ENCODE peak calls at places on chromosome 16, in eight cellular contexts. X is Calu3, E is nephron progenitor cell, J is AG09319, O is lower leg skin, T is OCI-LY7, D is type B pancreatic cell, M is heart left ventricle. B is an unnamed sample.

GRCh38 chr16:75024182-75024581 is 25.4 kb downstream of the ZNRF1 start:
- DNase-seq in D (no peak), T (no peak), O (no peak), M (no peak), J (no peak), X (no peak), E (no peak), B (no peak)

GRCh38 chr16:9092963-9093477 is 1.6 kb downstream of the HAPSTR1 start:
- DNase-seq in O (peak), M (peak), J (no peak), T (peak), D (no peak), E (peak), X (no peak), B (no peak)

GRCh38 chr16:4306439-4307214 is 9.2 kb upstream of the GLIS2 start:
- DNase-seq in T (peak), D (no peak), E (peak), O (no peak), J (no peak), X (no peak), M (no peak), B (no peak)

GRCh38 chr16:88767546-88767945 is 17.5 kb downstream of the PIEZO1 start:
- DNase-seq in E (no peak), J (no peak), X (no peak), T (no peak), O (no peak), M (no peak), D (no peak), B (no peak)

GRCh38 chr16:27721548-27722265 is 171.8 kb downstream of the KATNIP start:
- DNase-seq in J (peak), M (peak), O (peak), D (no peak), E (no peak), X (no peak), T (no peak), B (no peak)

GRCh38 chr16:4113358-4114256 is 2.6 kb downstream of the ADCY9 start:
- DNase-seq in D (no peak), O (no peak), T (no peak), X (no peak), J (no peak), E (no peak), M (no peak), B (no peak)

GRCh38 chr16:85424260-85425060 is 188.7 kb upstream of the GSE1 start:
- DNase-seq in X (no peak), T (no peak), O (no peak), E (peak), M (peak), D (no peak), J (no peak), B (no peak)

GRCh38 chr16:31537362-31537921 is 9.7 kb downstream of the AHSP start:
- DNase-seq in M (no peak), E (peak), D (no peak), J (no peak), O (no peak), T (no peak), X (no peak), B (no peak)

GRCh38 chr16:89293276-89294143 is 76.0 kb downstream of the ZNF778 start:
- DNase-seq in D (no peak), X (no peak), M (no peak), E (no peak), O (no peak), T (no peak), J (no peak), B (no peak)

GRCh38 chr16:5415123-5415522 is 317.5 kb upstream of the EEF2KMT start:
- DNase-seq in E (no peak), M (no peak), D (no peak), J (no peak), T (no peak), O (no peak), X (no peak), B (no peak)

GRCh38 chr16:82507271-82507670 is 119.5 kb upstream of the CDH13 start:
- DNase-seq in O (no peak), J (no peak), E (no peak), X (no peak), T (no peak), D (no peak), M (no peak), B (no peak)

GRCh38 chr16:56317998-56318912 is 107.1 kb downstream of the AMFR start:
- DNase-seq in T (peak), E (peak), M (peak), D (peak), X (peak), J (peak), O (peak), B (peak)

GRCh38 chr16:15954814-15955151 is 5.4 kb downstream of the ABCC1 start:
- DNase-seq in E (no peak), M (no peak), T (no peak), X (no peak), J (no peak), D (no peak), O (no peak), B (no peak)

GRCh38 chr16:26019885-26020284 is 328.1 kb downstream of the HS3ST4 start:
- DNase-seq in D (no peak), E (no peak), J (no peak), O (no peak), M (no peak), X (no peak), T (no peak), B (no peak)

GRCh38 chr16:27677300-27677699 is 127.4 kb downstream of the KATNIP start:
- DNase-seq in M (no peak), E (no peak), X (no peak), T (no peak), D (no peak), J (no peak), O (no peak), B (no peak)

GRCh38 chr16:61858996-61859395 is 177.2 kb downstream of the CDH8 start:
- DNase-seq in O (no peak), T (no peak), J (no peak), X (no peak), M (no peak), E (no peak), D (no peak), B (no peak)

GRCh38 chr16:52976539-52977167 is 76.0 kb downstream of the CHD9NB start:
- DNase-seq in E (no peak), M (no peak), T (peak), O (no peak), X (peak), J (no peak), D (no peak), B (no peak)

GRCh38 chr16:54283735-54284318 is 2.8 kb downstream of the IRX3 start:
- DNase-seq in M (no peak), J (no peak), E (peak), O (no peak), T (no peak), X (no peak), D (no peak), B (no peak)

GRCh38 chr16:89210165-89210903 is 7.2 kb upstream of the ZNF778 start:
- DNase-seq in J (no peak), X (no peak), O (no peak), E (no peak), M (no peak), D (no peak), T (no peak), B (no peak)

GRCh38 chr16:2019500-2019899 is at the start of gene NPW:
- DNase-seq in O (no peak), E (peak), J (no peak), M (peak), T (peak), D (no peak), X (peak), B (peak)

GRCh38 chr16:2015947-2016208 is 3.7 kb upstream of the NPW start:
- DNase-seq in X (no peak), J (no peak), E (no peak), O (no peak), M (no peak), T (no peak), D (no peak), B (no peak)

GRCh38 chr16:2013527-2013926 is 3.9 kb upstream of the ZNF598 start:
- DNase-seq in M (no peak), X (no peak), O (no peak), J (no peak), T (no peak), D (no peak), E (no peak), B (no peak)

GRCh38 chr16:2015117-2015946 is 4.3 kb upstream of the NPW start:
- DNase-seq in T (no peak), J (no peak), M (no peak), X (peak), E (no peak), O (no peak), D (no peak), B (no peak)

DNA sequence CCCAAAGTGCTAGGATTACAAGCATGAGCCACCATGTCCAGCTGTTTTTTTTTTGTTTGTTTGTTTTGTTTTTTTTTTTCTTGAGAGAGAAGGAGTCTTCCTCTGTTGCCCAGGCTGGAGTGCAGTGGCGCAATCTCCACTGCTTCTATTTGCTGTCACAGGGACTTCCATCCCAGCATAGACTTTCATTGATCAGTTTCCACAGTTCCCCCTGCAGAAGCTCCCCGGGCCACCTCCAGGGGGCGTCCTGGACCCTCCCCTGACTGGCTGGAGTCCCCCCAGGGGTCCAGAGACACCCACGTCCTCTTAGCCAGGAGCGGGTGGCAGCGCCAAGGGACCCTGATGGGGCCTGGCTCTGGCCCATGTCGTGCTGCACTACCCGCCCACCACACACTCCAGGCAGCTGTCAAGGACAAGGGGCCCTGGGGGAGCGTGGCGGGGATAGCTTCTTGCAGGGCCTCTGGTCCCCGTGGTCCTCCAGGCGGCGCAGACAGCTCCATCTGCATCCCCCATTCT is 3.1 kb upstream of the NPW start:
- DNase-seq in M (no peak), E (peak), D (no peak), J (no peak), O (no peak), X (peak), T (peak), B (no peak)
- TF ChIP-seq CTCF in M (peak), E (peak), D (peak), J (peak), O (no peak), X (peak), T (peak), B (peak)

GRCh38 chr16:47638175-47638574 is 177.0 kb downstream of the PHKB start:
- DNase-seq in E (no peak), M (no peak), D (no peak), J (no peak), X (no peak), O (no peak), T (no peak), B (no peak)

GRCh38 chr16:47634126-47634525 is 173.0 kb downstream of the PHKB start:
- DNase-seq in X (no peak), D (no peak), J (no peak), T (no peak), E (no peak), M (no peak), O (no peak), B (no peak)

GRCh38 chr16:47631131-47631530 is 170.0 kb downstream of the PHKB start:
- DNase-seq in T (no peak), D (no peak), J (no peak), E (no peak), O (no peak), X (no peak), M (no peak), B (no peak)

GRCh38 chr16:47636501-47637090 is 175.5 kb downstream of the PHKB start:
- DNase-seq in O (no peak), T (no peak), J (no peak), D (no peak), M (no peak), E (no peak), X (no peak), B (no peak)
- TF ChIP-seq CTCF in O (no peak), T (no peak), J (no peak), D (no peak), M (no peak), E (no peak), X (no peak), B (no peak)

GRCh38 chr16:68079616-68080344 is 5.4 kb upstream of the NFATC3 start:
- DNase-seq in O (peak), M (peak), J (no peak), E (peak), T (peak), D (no peak), X (no peak), B (no peak)
- TF ChIP-seq CTCF in O (no peak), M (no peak), J (no peak), E (no peak), T (no peak), D (no peak), X (no peak), B (no peak)

DNA sequence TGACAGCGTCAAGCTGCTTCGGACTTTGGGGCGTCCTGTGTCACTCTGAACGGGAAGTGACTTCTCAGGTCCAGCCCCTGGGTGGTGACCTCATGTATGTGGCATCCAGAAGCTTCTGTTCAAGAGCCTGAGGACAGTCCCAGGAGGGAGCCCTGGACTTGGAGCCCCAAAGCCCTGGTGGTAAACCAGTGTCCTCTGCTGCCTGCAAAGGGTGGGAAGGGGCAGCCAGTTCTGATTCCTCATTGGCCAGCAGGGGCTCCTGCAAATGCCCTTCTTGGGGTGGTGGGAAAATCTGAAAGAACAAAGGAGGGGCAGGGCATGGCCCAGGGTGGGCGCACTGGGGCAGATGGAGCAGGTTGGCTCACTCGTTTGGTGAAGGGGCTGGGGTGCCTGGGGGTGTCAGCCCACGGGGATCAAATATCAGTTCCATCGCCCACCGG is 1.6 kb downstream of the OSGIN1 start:
- DNase-seq in O (peak), X (peak), E (no peak), D (no peak), T (no peak), J (no peak), M (no peak), B (no peak)
- TF ChIP-seq CTCF in O (no peak), X (no peak), E (no peak), D (no peak), T (no peak), J (no peak), M (no peak), B (no peak)

DNA sequence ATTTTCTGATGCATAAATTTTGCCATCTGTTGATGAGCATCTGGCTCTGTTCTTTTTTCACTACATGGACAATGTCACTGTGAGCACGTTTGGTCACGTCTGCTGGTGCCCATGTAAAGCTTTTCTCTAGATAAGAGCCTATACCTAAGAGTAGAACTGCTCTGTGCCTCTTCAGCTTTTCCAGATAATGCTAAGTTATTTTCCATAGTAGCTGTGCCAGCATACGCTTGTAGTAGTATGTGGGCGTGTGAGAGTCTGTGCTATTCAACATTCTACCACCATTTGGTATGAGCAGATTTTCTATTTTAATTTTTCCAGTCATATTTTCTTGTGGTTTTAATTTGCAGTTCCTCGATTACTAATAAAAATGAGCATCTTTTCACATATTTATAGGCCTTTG is 33.2 kb downstream of the VPS35L start:
- DNase-seq in M (no peak), X (no peak), O (no peak), J (no peak), T (no peak), E (no peak), D (no peak), B (no peak)
- TF ChIP-seq CTCF in M (no peak), X (no peak), O (no peak), J (no peak), T (no peak), E (no peak), D (no peak), B (no peak)

GRCh38 chr16:81190667-81191066 is 47.8 kb upstream of the BCO1 start:
- DNase-seq in O (no peak), X (peak), J (no peak), M (no peak), E (no peak), T (no peak), D (no peak), B (no peak)
- TF ChIP-seq CTCF in O (no peak), X (no peak), J (no peak), M (no peak), E (no peak), T (no peak), D (no peak), B (no peak)

DNA sequence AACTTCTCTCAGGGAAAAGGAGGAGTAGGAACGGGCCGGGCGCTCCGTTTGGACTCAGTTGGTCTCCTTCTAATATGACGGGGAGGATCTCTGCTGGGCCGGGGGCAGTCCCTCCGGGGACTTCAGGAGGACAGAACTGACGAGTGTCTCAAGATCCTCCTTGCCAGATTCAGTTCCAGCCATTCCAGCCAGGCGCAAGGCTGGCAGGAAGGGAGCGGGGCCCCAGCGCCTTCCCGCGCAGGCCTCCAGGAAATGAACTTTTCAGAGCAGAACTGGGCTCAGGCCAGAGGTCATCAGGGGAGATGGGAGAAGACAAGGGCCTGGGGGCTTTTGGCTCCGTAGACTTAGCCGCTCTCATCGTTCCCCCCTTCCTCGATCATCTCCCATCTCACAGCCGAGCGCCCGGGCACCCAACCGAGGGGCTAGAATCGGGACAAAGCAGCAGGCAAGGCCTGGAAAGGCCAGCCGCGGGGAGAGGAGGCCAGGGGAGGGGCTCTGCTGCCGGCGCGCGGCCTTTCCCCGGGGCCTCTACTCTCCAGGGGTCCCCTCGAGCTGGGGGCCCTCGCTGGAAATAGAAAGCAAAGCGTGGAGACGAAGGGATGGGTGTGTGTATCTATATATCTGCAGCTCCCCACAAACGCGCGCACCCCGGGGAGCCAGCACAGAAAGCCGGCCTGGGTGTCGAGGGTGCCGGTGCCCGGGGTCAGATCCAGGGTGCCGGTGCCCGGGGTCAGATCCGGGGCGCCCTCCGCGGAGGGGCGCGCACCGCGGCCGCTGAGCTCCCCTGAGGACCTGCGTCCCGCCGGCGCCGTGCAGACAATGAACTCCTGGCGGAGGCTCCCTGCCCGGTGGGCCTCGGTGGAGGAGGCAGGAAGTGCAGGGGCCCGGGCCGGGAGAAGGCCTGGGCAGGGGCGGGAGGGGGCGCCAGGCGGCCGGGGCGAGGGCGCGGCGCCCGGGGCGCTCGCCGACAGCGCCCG is 1.4 kb downstream of the ZNF423 start:
- DNase-seq in T (peak), D (no peak), X (peak), O (no peak), E (peak), M (peak), J (no peak), B (no peak)
- TF ChIP-seq CTCF in T (no peak), D (peak), X (no peak), O (no peak), E (no peak), M (no peak), J (no peak), B (no peak)

B was measured in D721Med.